ENCODE peak calls at places on chromosomes 11 and 22, in seven cellular contexts. G is cardiac muscle cell, T is lower leg skin, W is fibroblast of the aortic adventitia, Q is spleen, S is nephron progenitor cell, Z is MCF 10A. K is an unnamed sample.

GRCh38 chr22:46079861-46080821 is 70.2 kb upstream of the PPARA start:
- DNase-seq in G (no peak), T (peak), W (peak), Q (peak), S (no peak), Z (peak), K (no peak)

GRCh38 chr11:46649180-46649738 is 31.9 kb downstream of the ATG13 start:
- DNase-seq in G (no peak), T (no peak), W (peak), Q (no peak), S (no peak), Z (peak), K (no peak)

GRCh38 chr22:38033522-38034277 is 23.5 kb upstream of the PICK1 start:
- DNase-seq in G (no peak), T (no peak), W (no peak), Q (no peak), S (no peak), Z (no peak), K (no peak)

GRCh38 chr11:9144828-9145227 is 53.4 kb upstream of the SCUBE2 start:
- DNase-seq in G (no peak), T (no peak), W (no peak), Q (no peak), S (no peak), Z (peak), K (no peak)

GRCh38 chr11:10899542-10899830 is 41.6 kb upstream of the ZBED5 start:
- DNase-seq in G (no peak), T (peak), W (no peak), Q (no peak), S (no peak), Z (peak), K (no peak)

GRCh38 chr11:328012-328411 is 7.4 kb upstream of the IFITM3 start:
- DNase-seq in G (no peak), T (peak), W (no peak), Q (peak), S (no peak), Z (no peak), K (no peak)

GRCh38 chr22:30921108-30921507 is 47.5 kb downstream of the MORC2 start:
- DNase-seq in G (no peak), T (peak), W (peak), Q (no peak), S (no peak), Z (peak), K (no peak)

GRCh38 chr11:37500425-37500824 is 902.4 kb upstream of the RAG2 start:
- DNase-seq in G (no peak), T (no peak), W (no peak), Q (no peak), S (no peak), Z (peak), K (no peak)

GRCh38 chr22:39629851-39630250 is 59.3 kb downstream of the CACNA1I start:
- DNase-seq in G (no peak), T (no peak), W (no peak), Q (no peak), S (no peak), Z (no peak), K (no peak)

GRCh38 chr11:102111787-102112653 is 1.8 kb downstream of the YAP1 start:
- DNase-seq in G (peak), T (no peak), W (peak), Q (no peak), S (no peak), Z (peak), K (no peak)

GRCh38 chr11:76699461-76700091 is 29.0 kb upstream of the LRRC32 start:
- DNase-seq in G (no peak), T (no peak), W (no peak), Q (no peak), S (no peak), Z (no peak), K (no peak)

GRCh38 chr11:48106166-48106565 is 110.4 kb upstream of the OR4B1 start:
- DNase-seq in G (no peak), T (no peak), W (no peak), Q (no peak), S (no peak), Z (no peak), K (no peak)

GRCh38 chr11:107799245-107799859 is 59.2 kb downstream of the SLC35F2 start:
- DNase-seq in G (peak), T (peak), W (peak), Q (peak), S (peak), Z (peak), K (peak)

GRCh38 chr22:25403752-25404471 is 160.6 kb upstream of the GRK3 start:
- DNase-seq in G (peak), T (no peak), W (peak), Q (no peak), S (peak), Z (peak), K (no peak)

GRCh38 chr22:31230871-31231621 is 18.9 kb downstream of the LIMK2 start:
- DNase-seq in G (peak), T (no peak), W (peak), Q (no peak), S (peak), Z (peak), K (no peak)

GRCh38 chr11:114344494-114344893 is 48.3 kb downstream of the NNMT start:
- DNase-seq in G (no peak), T (no peak), W (no peak), Q (no peak), S (no peak), Z (no peak), K (no peak)

GRCh38 chr11:119030029-119030328 is 698 bp downstream of the SLC37A4 start:
- DNase-seq in G (no peak), T (no peak), W (no peak), Q (no peak), S (no peak), Z (no peak), K (no peak)

GRCh38 chr22:30263883-30264282 is 2.8 kb downstream of the OSM start:
- DNase-seq in G (no peak), T (no peak), W (no peak), Q (no peak), S (no peak), Z (no peak), K (no peak)

GRCh38 chr11:85725510-85726258 is 39.7 kb upstream of the CCDC89 start:
- DNase-seq in G (no peak), T (no peak), W (peak), Q (no peak), S (no peak), Z (peak), K (no peak)

GRCh38 chr11:128367573-128367972 is 219.8 kb downstream of the ETS1 start:
- DNase-seq in G (no peak), T (no peak), W (no peak), Q (no peak), S (no peak), Z (no peak), K (no peak)

GRCh38 chr22:28249402-28249801 is 330.3 kb upstream of the PITPNB start:
- DNase-seq in G (peak), T (no peak), W (no peak), Q (no peak), S (peak), Z (no peak), K (no peak)

GRCh38 chr11:70747889-70748288 is 349.6 kb downstream of the CTTN start:
- DNase-seq in G (no peak), T (no peak), W (no peak), Q (no peak), S (no peak), Z (no peak), K (no peak)

GRCh38 chr22:50699754-50700386 is 27.2 kb downstream of the SHANK3 start:
- DNase-seq in G (peak), T (peak), W (no peak), Q (peak), S (no peak), Z (no peak), K (no peak)

GRCh38 chr11:6387811-6388599 is 2.3 kb upstream of the SMPD1 start:
- DNase-seq in G (no peak), T (no peak), W (peak), Q (no peak), S (no peak), Z (peak), K (no peak)

GRCh38 chr11:18844753-18845367 is 53.3 kb upstream of the PTPN5 start:
- DNase-seq in G (peak), T (no peak), W (peak), Q (no peak), S (no peak), Z (peak), K (no peak)

GRCh38 chr11:118907749-118908106 is 18.0 kb downstream of the BCL9L start:
- DNase-seq in G (no peak), T (no peak), W (no peak), Q (no peak), S (no peak), Z (no peak), K (no peak)

GRCh38 chr11:107357877-107358276 is 99.7 kb downstream of the CWF19L2 start:
- DNase-seq in G (no peak), T (no peak), W (no peak), Q (no peak), S (no peak), Z (no peak), K (no peak)

GRCh38 chr11:95937358-95937757 is 13.5 kb upstream of the MTMR2 start:
- DNase-seq in G (no peak), T (no peak), W (no peak), Q (no peak), S (no peak), Z (no peak), K (no peak)

GRCh38 chr22:23143119-23143518 is 1.3 kb upstream of the RSPH14 start:
- DNase-seq in G (no peak), T (no peak), W (no peak), Q (no peak), S (no peak), Z (no peak), K (no peak)

GRCh38 chr11:114368918-114369680 is 31.2 kb downstream of the C11orf71 start:
- DNase-seq in G (no peak), T (no peak), W (no peak), Q (no peak), S (no peak), Z (peak), K (no peak)

GRCh38 chr11:70078095-70078795 is at the start of gene ANO1:
- DNase-seq in G (peak), T (no peak), W (no peak), Q (peak), S (peak), Z (no peak), K (no peak)

GRCh38 chr11:129778877-129779276 is 36.8 kb upstream of the TMEM45B start:
- DNase-seq in G (no peak), T (no peak), W (no peak), Q (no peak), S (no peak), Z (no peak), K (no peak)

GRCh38 chr11:120945042-120945441 is 78.9 kb upstream of the TBCEL start:
- DNase-seq in G (no peak), T (no peak), W (no peak), Q (no peak), S (no peak), Z (no peak), K (no peak)
- TF ChIP-seq CTCF in G (no peak), T (no peak), W (peak), Q (no peak), S (no peak), Z (peak), K (no peak)

GRCh38 chr11:132742929-132743328 is 789.4 kb downstream of the OPCML start:
- DNase-seq in G (no peak), T (no peak), W (no peak), Q (no peak), S (no peak), Z (no peak), K (no peak)
- TF ChIP-seq CTCF in G (no peak), T (no peak), W (no peak), Q (no peak), S (no peak), Z (no peak), K (no peak)

GRCh38 chr11:64165482-64165841 is 451 bp downstream of the MACROD1 start:
- DNase-seq in G (peak), T (no peak), W (no peak), Q (no peak), S (peak), Z (peak), K (no peak)
- TF ChIP-seq CTCF in G (no peak), T (no peak), W (no peak), Q (no peak), S (no peak), Z (peak), K (no peak)

GRCh38 chr11:94129505-94130335 is 1.1 kb downstream of the PANX1 start:
- DNase-seq in G (no peak), T (no peak), W (no peak), Q (no peak), S (no peak), Z (peak), K (no peak)
- TF ChIP-seq CTCF in G (no peak), T (no peak), W (no peak), Q (no peak), S (no peak), Z (no peak), K (no peak)

DNA sequence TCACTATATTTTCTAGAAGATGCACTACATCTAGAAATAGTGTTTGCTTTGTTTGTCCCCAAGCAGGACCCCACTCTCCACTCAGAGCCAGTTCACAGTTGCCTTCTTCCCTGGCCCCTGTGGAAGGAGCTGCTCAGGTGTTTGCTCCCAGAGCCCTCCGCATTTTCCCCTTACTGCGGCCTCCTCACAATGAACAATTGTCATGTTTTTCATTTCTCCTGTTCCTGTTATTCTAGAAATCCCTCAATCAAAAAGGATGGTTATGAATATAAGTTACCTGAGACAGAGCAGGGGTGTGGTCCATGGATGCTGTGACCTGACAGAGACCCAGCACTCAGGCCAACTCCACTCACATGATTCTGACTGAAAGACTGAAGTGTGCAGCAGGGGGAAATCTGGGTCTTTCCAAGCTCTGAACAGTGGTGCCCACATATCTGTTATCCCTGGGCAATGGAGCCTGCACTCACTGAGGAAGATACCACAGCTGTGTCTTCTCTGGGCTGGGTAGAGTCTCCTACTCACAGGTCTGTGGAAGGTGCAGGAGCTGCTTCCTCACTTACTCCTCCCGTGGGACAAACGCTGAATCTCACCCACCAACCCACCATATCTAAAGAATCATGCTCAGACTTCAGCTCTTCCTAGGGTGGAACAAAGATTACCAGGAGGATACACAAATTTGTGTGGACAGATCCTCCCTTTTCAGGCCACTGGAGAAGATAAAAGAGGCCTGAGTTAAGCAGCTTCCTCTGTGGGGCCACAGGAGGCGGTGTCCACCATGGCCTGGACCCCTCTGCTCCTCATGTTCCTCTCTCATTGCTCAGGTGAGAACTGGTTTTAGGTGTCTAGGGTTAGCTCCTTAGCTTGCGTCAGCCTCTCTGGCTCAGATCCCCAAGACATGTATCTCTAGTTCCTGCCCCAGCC is 87.1 kb upstream of the TOP3B start:
- DNase-seq in G (no peak), T (no peak), W (no peak), Q (no peak), S (no peak), Z (no peak), K (no peak)
- TF ChIP-seq CTCF in G (no peak), T (no peak), W (no peak), Q (no peak), S (no peak), Z (no peak), K (no peak)